ENCODE peak calls at places on chromosomes 7 and 10, in nine cellular contexts. B is esophagus squamous epithelium; T is CD4-positive, alpha-beta T cell; K is heart left ventricle; V is sigmoid colon; I is glutamatergic neuron; J is cardiac muscle cell; Q is fibroblast of pulmonary artery; H is choroid plexus epithelial cell. R is an unnamed sample.
A peak's percentile ranks its signal among the peaks of the same experiment; 100 is the strongest.

GRCh38 chr7:80833289-80834104 is 85.4 kb downstream of the SEMA3C start:
- DNase-seq in T (no peak), V (no peak), H (peak; percentile 61), B (no peak), Q (peak; percentile 54), I (no peak), J (no peak), K (no peak), R (no peak)

GRCh38 chr10:8088504-8088903 is 34.0 kb downstream of the GATA3 start:
- DNase-seq in T (peak; percentile 23), B (no peak), J (no peak), H (no peak), K (no peak), Q (no peak), I (no peak), V (peak; percentile 12), R (no peak)

GRCh38 chr10:22443200-22443881 is 98.0 kb downstream of the SPAG6 start:
- DNase-seq in K (no peak), T (no peak), V (no peak), Q (peak; percentile 29), B (no peak), I (no peak), H (peak; percentile 26), J (no peak), R (no peak)

GRCh38 chr7:139245401-139245800 is 14.4 kb downstream of the UBN2 start:
- DNase-seq in I (no peak), V (no peak), K (no peak), H (no peak), B (no peak), J (no peak), T (no peak), Q (no peak), R (no peak)

GRCh38 chr10:104638861-104639594 is 2.1 kb upstream of the SORCS3 start:
- DNase-seq in J (peak; percentile 79), I (peak; percentile 79), B (no peak), V (no peak), T (no peak), Q (no peak), H (no peak), K (no peak), R (no peak)

GRCh38 chr7:106824458-106824857 is 40.6 kb upstream of the PIK3CG start:
- DNase-seq in B (no peak), Q (no peak), K (no peak), T (no peak), H (no peak), I (no peak), V (no peak), J (no peak), R (no peak)

GRCh38 chr10:61464461-61465215 is 11.5 kb upstream of the TMEM26 start:
- DNase-seq in K (no peak), T (no peak), Q (peak; percentile 77), H (peak; percentile 69), I (no peak), B (no peak), J (no peak), V (no peak), R (no peak)

GRCh38 chr10:4770766-4771553 is 55.0 kb upstream of the AKR1E2 start:
- DNase-seq in I (no peak), V (no peak), B (no peak), H (peak; percentile 92), J (peak; percentile 13), Q (peak; percentile 96), K (no peak), T (no peak), R (no peak)

GRCh38 chr7:32161708-32162107 is 91.5 kb upstream of the PDE1C start:
- DNase-seq in V (no peak), I (no peak), T (no peak), K (no peak), Q (peak; percentile 67), J (no peak), H (peak; percentile 87), B (no peak), R (no peak)

GRCh38 chr7:139328375-139328774 is 12.8 kb upstream of the FMC1 start:
- DNase-seq in J (no peak), V (no peak), B (no peak), I (no peak), Q (peak; percentile 78), T (no peak), H (peak; percentile 79), K (no peak), R (no peak)

GRCh38 chr10:58666024-58666423 is 153.4 kb downstream of the BICC1 start:
- DNase-seq in I (no peak), J (no peak), B (no peak), V (no peak), Q (no peak), T (no peak), K (no peak), H (peak; percentile 78), R (no peak)

GRCh38 chr10:34575882-34576281 is 239.2 kb downstream of the PARD3 start:
- DNase-seq in H (no peak), T (no peak), Q (peak; percentile 39), V (no peak), B (no peak), I (no peak), J (no peak), K (no peak), R (no peak)

DNA sequence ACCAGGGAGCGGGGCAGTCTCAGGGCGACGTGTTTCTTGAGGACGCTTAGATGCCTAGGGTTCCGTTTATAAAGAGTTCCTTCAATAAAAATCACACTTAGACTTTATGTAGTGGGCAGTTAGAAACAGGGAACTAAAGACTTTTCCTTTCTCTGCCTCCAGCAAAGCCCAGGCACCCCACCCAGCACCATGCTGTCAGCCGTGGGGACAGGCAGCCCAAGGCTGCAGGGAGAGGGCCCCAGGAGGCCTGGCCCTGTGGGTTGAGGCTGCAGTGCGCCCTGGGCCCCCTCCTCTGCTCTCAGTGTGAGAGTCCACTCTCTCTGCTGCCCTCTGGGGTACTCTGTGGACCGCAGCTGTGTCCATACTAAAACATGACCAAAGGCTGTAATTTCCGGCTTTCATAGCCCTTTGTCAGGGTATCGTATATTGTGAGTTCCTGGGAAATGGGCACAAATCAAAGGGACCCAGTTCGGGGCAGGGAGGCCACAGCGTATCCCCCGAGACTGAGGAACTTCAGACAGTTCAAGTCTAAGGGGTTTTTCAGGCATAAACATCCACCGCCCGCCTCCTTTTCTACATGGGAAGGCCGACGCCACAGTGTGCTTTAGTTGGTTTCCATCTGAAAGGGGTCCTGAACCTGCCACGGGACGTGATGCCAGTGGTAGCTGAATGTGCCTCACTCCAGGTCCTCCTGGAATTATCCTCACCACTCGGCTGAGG is 59.7 kb downstream of the DNAJB6 start:
- DNase-seq in T (no peak), J (no peak), Q (no peak), V (peak; percentile 38), K (no peak), I (no peak), H (no peak), B (no peak), R (no peak)
- TF ChIP-seq CTCF in T (no peak), J (no peak), Q (no peak), V (no peak), K (no peak), I (no peak), H (no peak), B (no peak), R (no peak)

GRCh38 chr7:64633401-64633800 is 32.5 kb upstream of the ZNF107 start:
- DNase-seq in K (no peak), I (no peak), J (no peak), B (no peak), H (no peak), Q (no peak), V (no peak), T (no peak), R (no peak)

GRCh38 chr7:64634406-64635062 is 31.4 kb upstream of the ZNF107 start:
- DNase-seq in J (no peak), I (no peak), H (no peak), B (no peak), Q (no peak), V (no peak), K (no peak), T (no peak), R (no peak)

GRCh38 chr7:64637521-64638445 is 28.1 kb upstream of the ZNF107 start:
- DNase-seq in J (no peak), H (no peak), Q (no peak), I (no peak), K (no peak), V (no peak), T (no peak), B (no peak), R (no peak)

GRCh38 chr7:64638822-64639221 is 27.1 kb upstream of the ZNF107 start:
- DNase-seq in Q (no peak), K (no peak), T (no peak), I (no peak), B (no peak), J (no peak), V (no peak), H (no peak), R (no peak)

GRCh38 chr7:64636386-64636785 is 29.5 kb upstream of the ZNF107 start:
- DNase-seq in J (no peak), Q (no peak), V (no peak), I (no peak), H (no peak), B (no peak), K (no peak), T (no peak), R (no peak)
- TF ChIP-seq CTCF in J (no peak), Q (no peak), V (no peak), I (peak; percentile 40), H (no peak), B (no peak), K (peak; percentile 7), T (no peak), R (no peak)

GRCh38 chr10:132579027-132579859 is 41.7 kb downstream of the INPP5A start:
- DNase-seq in K (no peak), T (no peak), V (peak; percentile 71), J (no peak), Q (no peak), H (no peak), I (peak; percentile 15), B (no peak), R (no peak)

GRCh38 chr10:132576671-132577349 is 39.2 kb downstream of the INPP5A start:
- DNase-seq in I (peak; percentile 12), K (no peak), H (no peak), Q (no peak), J (no peak), B (no peak), T (no peak), V (no peak), R (no peak)

GRCh38 chr10:132578287-132578951 is 40.8 kb downstream of the INPP5A start:
- DNase-seq in B (no peak), V (peak; percentile 59), H (no peak), I (peak; percentile 14), J (no peak), T (no peak), K (no peak), Q (no peak), R (no peak)

GRCh38 chr10:132575320-132576201 is 38.0 kb downstream of the INPP5A start:
- DNase-seq in K (no peak), I (peak; percentile 32), J (no peak), B (no peak), H (peak; percentile 91), Q (peak; percentile 65), V (no peak), T (no peak), R (no peak)

GRCh38 chr10:132577350-132578005 is 39.9 kb downstream of the INPP5A start:
- DNase-seq in H (no peak), T (no peak), B (no peak), J (peak; percentile 63), I (peak; percentile 33), Q (peak; percentile 12), V (peak; percentile 75), K (peak; percentile 68), R (no peak)
- TF ChIP-seq CTCF in H (no peak), T (no peak), B (no peak), J (peak; percentile 16), I (no peak), Q (peak; percentile 1), V (peak; percentile 17), K (peak; percentile 31), R (no peak)

GRCh38 chr7:130896051-130896881 is 162.3 kb upstream of the KLF14 start:
- DNase-seq in I (no peak), H (peak; percentile 74), Q (peak; percentile 61), V (no peak), T (no peak), J (no peak), K (no peak), B (no peak), R (no peak)
- TF ChIP-seq CTCF in I (no peak), H (peak; percentile 74), Q (peak; percentile 68), V (no peak), T (no peak), J (peak; percentile 52), K (no peak), B (peak; percentile 42), R (no peak)